ENCODE peak calls at places on chromosomes 7 and 10, in ten cellular contexts. E is transverse colon, M is uterus, B is HCT116, F is heart left ventricle, N is prostate gland, P is adrenal gland, T is stomach, W is lower leg skin, U is NB4. J is an unnamed sample.

GRCh38 chr10:69687396-69687795 is 57.3 kb downstream of the FAM241B start:
- DNase-seq in B (no peak), F (no peak), T (no peak), P (no peak), N (no peak), E (no peak), U (no peak), M (no peak), W (no peak), J (no peak)

GRCh38 chr10:13882112-13882711 is 295.4 kb downstream of the PRPF18 start:
- DNase-seq in T (no peak), P (peak; percentile 36), B (no peak), W (peak; percentile 43), F (peak; percentile 65), U (peak; percentile 75), N (no peak), E (no peak), M (no peak), J (peak; percentile 81)

GRCh38 chr7:142384508-142384922 is 126.7 kb upstream of the PRSS58 start:
- DNase-seq in T (no peak), N (no peak), B (no peak), E (no peak), U (peak; percentile 99), F (no peak), P (no peak), W (no peak), M (no peak), J (peak; percentile 40)

GRCh38 chr7:78073470-78074382 is 275.2 kb downstream of the PHTF2 start:
- DNase-seq in U (no peak), N (no peak), T (no peak), E (no peak), M (no peak), F (no peak), W (no peak), B (no peak), P (no peak), J (no peak)

GRCh38 chr7:14071045-14071444 is 81.6 kb upstream of the ETV1 start:
- DNase-seq in M (no peak), F (no peak), B (no peak), W (no peak), T (no peak), P (no peak), E (no peak), N (no peak), U (no peak), J (no peak)

GRCh38 chr10:26725837-26726727 is 28.6 kb downstream of the PDSS1 start:
- DNase-seq in E (peak; percentile 63), F (peak; percentile 56), M (peak; percentile 63), B (peak; percentile 13), N (no peak), T (peak; percentile 70), W (no peak), P (peak; percentile 48), U (peak; percentile 57), J (peak; percentile 27)

GRCh38 chr7:100897111-100897608 is 1.5 kb upstream of the ACHE start:
- DNase-seq in T (peak; percentile 63), N (peak; percentile 44), F (no peak), W (no peak), U (peak; percentile 48), B (no peak), M (peak; percentile 73), P (no peak), E (peak; percentile 76), J (peak; percentile 57)

GRCh38 chr7:126398851-126399529 is 853.8 kb downstream of the GRM8 start:
- DNase-seq in B (no peak), E (no peak), N (no peak), W (no peak), U (no peak), F (peak; percentile 24), T (no peak), M (no peak), P (no peak), J (no peak)

GRCh38 chr10:100725041-100725440 is 20.3 kb upstream of the PAX2 start:
- DNase-seq in N (no peak), P (no peak), B (no peak), W (no peak), M (no peak), T (no peak), E (no peak), U (no peak), F (no peak), J (no peak)

GRCh38 chr7:129990403-129991192 is 37.8 kb upstream of the UBE2H start:
- DNase-seq in F (no peak), T (no peak), P (no peak), W (no peak), N (no peak), E (no peak), U (peak; percentile 21), B (no peak), M (no peak), J (no peak)

GRCh38 chr10:70858759-70859158 is 29.6 kb downstream of the PCBD1 start:
- DNase-seq in P (no peak), M (no peak), E (no peak), W (no peak), F (no peak), N (no peak), U (no peak), T (no peak), B (no peak), J (no peak)

GRCh38 chr10:30645340-30645827 is 15.8 kb upstream of the LYZL2 start:
- DNase-seq in T (no peak), W (no peak), F (peak; percentile 41), B (peak; percentile 12), P (peak; percentile 43), N (no peak), M (no peak), U (no peak), E (no peak), J (no peak)

GRCh38 chr10:122163182-122164027 is 107.7 kb upstream of the BTBD16 start:
- DNase-seq in M (no peak), P (no peak), U (peak; percentile 34), F (no peak), N (no peak), B (no peak), W (no peak), E (no peak), T (no peak), J (no peak)

GRCh38 chr10:7857259-7857658 is 39.0 kb downstream of the TAF3 start:
- DNase-seq in U (no peak), M (no peak), E (no peak), W (no peak), B (no peak), N (no peak), F (no peak), P (peak; percentile 10), T (no peak), J (no peak)

GRCh38 chr10:129074939-129075338 is 392.1 kb upstream of the MGMT start:
- DNase-seq in E (no peak), N (no peak), W (no peak), T (no peak), F (no peak), P (no peak), M (no peak), B (no peak), U (no peak), J (no peak)

GRCh38 chr10:88783734-88784133 is 18.8 kb upstream of the LIPM start:
- DNase-seq in F (no peak), B (no peak), N (no peak), U (peak; percentile 22), P (no peak), E (no peak), W (no peak), M (no peak), T (no peak), J (no peak)

GRCh38 chr10:32373031-32373430 is 26.1 kb upstream of the EPC1 start:
- DNase-seq in W (no peak), N (no peak), B (no peak), E (no peak), P (no peak), M (no peak), T (no peak), U (no peak), F (no peak), J (no peak)

GRCh38 chr7:86814980-86815379 is 171.3 kb downstream of the GRM3 start:
- DNase-seq in W (no peak), B (peak; percentile 28), U (peak; percentile 43), E (no peak), T (no peak), P (peak; percentile 7), M (no peak), N (no peak), F (no peak), J (no peak)

GRCh38 chr10:103659674-103660363 is 166.3 kb downstream of the NEURL1 start:
- DNase-seq in U (no peak), P (peak; percentile 84), N (peak; percentile 77), M (peak; percentile 77), B (no peak), F (peak; percentile 76), W (peak; percentile 75), T (peak; percentile 79), E (peak; percentile 63), J (peak; percentile 99)
- TF ChIP-seq POLR2A in U (no peak), P (peak; percentile 72), N (peak; percentile 55), M (peak; percentile 31), B (no peak), F (no peak), W (no peak), T (no peak), E (no peak), J (peak; percentile 48)

GRCh38 chr10:44959243-44960097 is at the start of gene RASSF4:
- DNase-seq in E (peak; percentile 97), W (peak; percentile 90), N (peak; percentile 89), B (peak; percentile 52), M (peak; percentile 92), U (peak; percentile 94), P (peak; percentile 95), F (peak; percentile 96), T (peak; percentile 95), J (peak; percentile 85)
- TF ChIP-seq POLR2A in E (peak; percentile 89), W (no peak), N (peak; percentile 69), B (peak; percentile 44), M (peak; percentile 53), U (peak; percentile 73), P (peak; percentile 93), F (peak; percentile 94), T (no peak), J (peak; percentile 49)

GRCh38 chr7:94395141-94396041 is 696 bp downstream of the COL1A2 start:
- DNase-seq in U (peak; percentile 69), T (peak; percentile 28), N (peak; percentile 33), P (peak; percentile 60), B (peak; percentile 59), M (peak; percentile 60), E (peak; percentile 30), F (peak; percentile 41), W (peak; percentile 70), J (peak; percentile 44)
- TF ChIP-seq POLR2A in U (no peak), T (no peak), N (no peak), P (no peak), B (no peak), M (no peak), E (no peak), F (no peak), W (no peak), J (no peak)

DNA sequence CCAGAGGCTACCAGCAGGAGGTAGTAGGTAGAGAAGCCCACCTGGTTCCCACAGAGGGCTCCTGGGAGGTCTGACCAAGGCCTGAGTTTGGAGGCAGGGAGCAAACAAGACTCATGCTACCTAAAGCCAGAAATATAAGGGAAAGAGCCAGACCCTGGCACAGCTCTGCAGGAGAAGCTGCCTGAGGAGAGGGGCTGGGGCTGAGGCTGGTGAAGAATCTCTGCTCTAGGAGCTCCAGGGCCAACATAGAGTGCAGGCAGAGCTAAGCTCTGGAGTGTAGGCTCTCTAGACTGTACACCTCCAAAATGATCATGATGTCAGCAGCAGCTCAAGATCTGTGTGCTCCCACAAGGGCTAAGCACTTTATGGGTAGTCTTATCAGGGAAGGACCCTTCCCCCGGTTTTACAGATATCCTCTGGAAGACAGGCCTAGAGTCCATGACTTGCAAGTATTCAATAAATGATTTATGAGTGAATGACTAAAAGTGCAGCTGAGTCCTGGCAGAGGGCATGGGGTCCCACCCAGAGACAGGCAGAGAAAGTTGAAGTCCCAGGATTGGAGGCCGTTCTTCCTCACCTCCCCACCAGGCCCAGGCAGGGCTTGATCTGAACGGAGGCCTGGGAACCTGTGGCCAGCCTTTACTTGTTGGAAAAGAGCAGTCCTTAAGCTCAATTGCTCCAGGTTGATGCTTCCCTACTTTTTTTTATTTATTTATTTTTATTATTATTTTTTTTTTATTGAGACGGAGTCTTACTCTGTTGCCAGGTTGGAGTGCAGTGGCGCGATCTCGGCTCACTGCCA is 71.5 kb upstream of the LRRC4 start:
- DNase-seq in B (no peak), F (no peak), W (no peak), P (no peak), N (no peak), E (no peak), M (no peak), T (no peak), U (peak; percentile 41), J (no peak)
- TF ChIP-seq POLR2A in B (no peak), F (no peak), W (no peak), P (no peak), N (no peak), E (no peak), M (no peak), T (no peak), U (no peak), J (no peak)

J was measured in H54.